ENCODE peak calls at places on chromosomes 13 and 19, in eight cellular contexts. One of them, this sample, is unnamed. For H3K4me1, the result is how much of the 10 kb centered on the place peaks cover.

GRCh38 chr19:49973987-49974386 is 13.0 kb upstream of the SIGLEC11 start:
- DNase-seq in iPS DF 6.9: no peak
- DNase-seq in hepatocyte: no peak
- DNase-seq in OCI-LY7: no peak
- DNase-seq in transverse colon: peak
- DNase-seq in psoas muscle: peak
- DNase-seq in SK-N-SH: no peak
- DNase-seq in kidney: no peak
- DNase-seq in this sample: no peak

GRCh38 chr19:2458054-2458453 is 1.3 kb upstream of the LMNB2 start:
- DNase-seq in psoas muscle: no peak
- DNase-seq in kidney: no peak
- DNase-seq in SK-N-SH: no peak
- DNase-seq in iPS DF 6.9: no peak
- DNase-seq in transverse colon: no peak
- DNase-seq in hepatocyte: no peak
- DNase-seq in OCI-LY7: no peak
- DNase-seq in this sample: no peak

GRCh38 chr13:113591750-113592149 is 7.2 kb downstream of the TFDP1 start:
- DNase-seq in hepatocyte: no peak
- DNase-seq in kidney: peak
- DNase-seq in OCI-LY7: no peak
- DNase-seq in SK-N-SH: peak
- DNase-seq in iPS DF 6.9: no peak
- DNase-seq in psoas muscle: peak
- DNase-seq in transverse colon: peak
- DNase-seq in this sample: no peak

GRCh38 chr13:108268713-108269112 is 805 bp upstream of the TNFSF13B start:
- DNase-seq in OCI-LY7: no peak
- DNase-seq in hepatocyte: no peak
- DNase-seq in kidney: no peak
- DNase-seq in psoas muscle: no peak
- DNase-seq in iPS DF 6.9: no peak
- DNase-seq in transverse colon: no peak
- DNase-seq in SK-N-SH: no peak
- DNase-seq in this sample: no peak

GRCh38 chr19:18636183-18636968 is 452 bp upstream of the KLHL26 start:
- DNase-seq in kidney: peak
- DNase-seq in psoas muscle: peak
- DNase-seq in SK-N-SH: peak
- DNase-seq in iPS DF 6.9: peak
- DNase-seq in hepatocyte: peak
- DNase-seq in OCI-LY7: peak
- DNase-seq in transverse colon: peak
- DNase-seq in this sample: peak

GRCh38 chr19:39969681-39970423 is 1.1 kb upstream of the PSMC4 start:
- DNase-seq in kidney: no peak
- DNase-seq in psoas muscle: no peak
- DNase-seq in OCI-LY7: no peak
- DNase-seq in transverse colon: no peak
- DNase-seq in iPS DF 6.9: no peak
- DNase-seq in hepatocyte: no peak
- DNase-seq in SK-N-SH: no peak
- DNase-seq in this sample: no peak

GRCh38 chr13:82947121-82948077 is 934.9 kb downstream of the SLITRK1 start:
- DNase-seq in psoas muscle: no peak
- DNase-seq in iPS DF 6.9: no peak
- DNase-seq in SK-N-SH: no peak
- DNase-seq in kidney: no peak
- DNase-seq in hepatocyte: no peak
- DNase-seq in OCI-LY7: no peak
- DNase-seq in transverse colon: no peak
- DNase-seq in this sample: no peak

GRCh38 chr13:72839831-72840426 is 58.0 kb downstream of the PIBF1 start:
- DNase-seq in kidney: no peak
- DNase-seq in iPS DF 6.9: peak
- DNase-seq in hepatocyte: peak
- DNase-seq in SK-N-SH: peak
- DNase-seq in transverse colon: peak
- DNase-seq in OCI-LY7: peak
- DNase-seq in psoas muscle: peak
- DNase-seq in this sample: peak

GRCh38 chr19:33022472-33023116 is 42.1 kb downstream of the RHPN2 start:
- DNase-seq in SK-N-SH: no peak
- DNase-seq in OCI-LY7: no peak
- DNase-seq in psoas muscle: no peak
- DNase-seq in iPS DF 6.9: peak
- DNase-seq in hepatocyte: no peak
- DNase-seq in kidney: no peak
- DNase-seq in transverse colon: no peak
- DNase-seq in this sample: no peak

GRCh38 chr13:21481359-21481758 is 22.3 kb upstream of the ZDHHC20 start:
- DNase-seq in transverse colon: no peak
- DNase-seq in psoas muscle: no peak
- DNase-seq in kidney: no peak
- DNase-seq in hepatocyte: no peak
- DNase-seq in SK-N-SH: peak
- DNase-seq in OCI-LY7: no peak
- DNase-seq in iPS DF 6.9: no peak
- DNase-seq in this sample: no peak

GRCh38 chr19:14405380-14405757 is 13.8 kb downstream of the DDX39A start:
- DNase-seq in OCI-LY7: no peak
- DNase-seq in transverse colon: no peak
- DNase-seq in iPS DF 6.9: no peak
- DNase-seq in kidney: no peak
- DNase-seq in psoas muscle: no peak
- DNase-seq in SK-N-SH: no peak
- DNase-seq in hepatocyte: no peak
- DNase-seq in this sample: no peak

GRCh38 chr19:1929051-1929742 is 11.8 kb upstream of the CSNK1G2 start:
- DNase-seq in iPS DF 6.9: no peak
- DNase-seq in OCI-LY7: peak
- DNase-seq in transverse colon: peak
- DNase-seq in psoas muscle: peak
- DNase-seq in SK-N-SH: peak
- DNase-seq in hepatocyte: peak
- DNase-seq in kidney: peak
- DNase-seq in this sample: peak

GRCh38 chr19:9958451-9958850 is 22.1 kb upstream of the OLFM2 start:
- DNase-seq in kidney: no peak
- DNase-seq in iPS DF 6.9: no peak
- DNase-seq in psoas muscle: no peak
- DNase-seq in SK-N-SH: no peak
- DNase-seq in OCI-LY7: no peak
- DNase-seq in transverse colon: no peak
- DNase-seq in hepatocyte: no peak
- DNase-seq in this sample: no peak

GRCh38 chr13:91664036-91664435 is 265.6 kb downstream of the GPC5 start:
- DNase-seq in kidney: no peak
- DNase-seq in psoas muscle: no peak
- DNase-seq in hepatocyte: no peak
- DNase-seq in iPS DF 6.9: no peak
- DNase-seq in OCI-LY7: no peak
- DNase-seq in SK-N-SH: peak
- DNase-seq in transverse colon: peak
- DNase-seq in this sample: no peak

GRCh38 chr19:42282810-42283247 is 13.8 kb downstream of the CIC start:
- DNase-seq in hepatocyte: no peak
- DNase-seq in psoas muscle: no peak
- DNase-seq in OCI-LY7: no peak
- DNase-seq in iPS DF 6.9: no peak
- DNase-seq in SK-N-SH: no peak
- DNase-seq in kidney: peak
- DNase-seq in transverse colon: no peak
- DNase-seq in this sample: no peak

GRCh38 chr19:42282036-42282762 is 13.1 kb downstream of the CIC start:
- DNase-seq in hepatocyte: peak
- DNase-seq in psoas muscle: peak
- DNase-seq in SK-N-SH: no peak
- DNase-seq in transverse colon: no peak
- DNase-seq in OCI-LY7: peak
- DNase-seq in kidney: peak
- DNase-seq in iPS DF 6.9: no peak
- DNase-seq in this sample: no peak

GRCh38 chr19:42284641-42285341 is 15.7 kb downstream of the CIC start:
- DNase-seq in hepatocyte: peak
- DNase-seq in kidney: peak
- DNase-seq in SK-N-SH: no peak
- DNase-seq in transverse colon: no peak
- DNase-seq in psoas muscle: peak
- DNase-seq in OCI-LY7: peak
- DNase-seq in iPS DF 6.9: no peak
- DNase-seq in this sample: no peak

GRCh38 chr19:42284066-42284501 is 15.0 kb downstream of the CIC start:
- DNase-seq in iPS DF 6.9: no peak
- DNase-seq in OCI-LY7: peak
- DNase-seq in SK-N-SH: peak
- DNase-seq in hepatocyte: peak
- DNase-seq in kidney: peak
- DNase-seq in psoas muscle: peak
- DNase-seq in transverse colon: peak
- DNase-seq in this sample: peak

DNA sequence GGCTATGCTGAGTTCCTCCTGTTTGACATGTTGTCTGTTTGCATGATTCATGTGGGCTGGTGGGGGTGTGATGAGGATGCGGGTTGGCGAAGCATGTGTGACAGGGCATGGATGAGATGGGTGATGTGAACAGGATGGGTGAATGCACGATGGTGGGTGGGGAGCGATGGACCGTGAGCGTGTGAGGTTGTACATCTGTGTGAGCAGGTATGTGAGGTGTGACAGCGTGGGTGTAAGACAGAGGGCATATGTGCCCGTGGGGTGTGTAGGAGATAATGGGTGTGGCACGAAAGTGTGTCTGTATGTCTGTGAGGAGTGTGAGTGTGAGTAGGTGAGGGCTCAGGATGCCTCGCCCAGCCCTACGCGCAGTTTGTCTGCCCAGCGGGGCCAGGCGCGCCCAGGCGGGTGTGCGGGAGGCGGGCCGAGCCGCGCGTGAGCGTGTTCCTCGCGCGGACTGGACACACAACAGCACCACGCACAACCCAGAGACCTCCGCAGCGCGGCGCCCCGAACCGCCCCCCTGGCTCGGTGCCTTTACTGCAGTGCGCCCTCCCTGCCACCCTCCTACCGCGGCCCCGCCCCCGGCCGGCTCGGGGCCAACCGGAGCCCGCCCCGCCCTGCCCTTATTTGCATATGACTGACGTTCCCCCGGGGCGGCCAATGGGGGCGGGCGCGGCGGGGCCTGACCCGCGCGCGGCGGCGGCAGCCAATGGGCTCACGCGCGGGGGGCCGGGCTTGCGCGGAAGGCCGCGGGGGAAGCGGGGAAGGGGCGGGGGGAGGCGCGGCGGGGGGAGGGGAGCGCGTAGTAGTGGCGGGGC is 14.4 kb downstream of the CIC start:
- DNase-seq in OCI-LY7: peak
- DNase-seq in transverse colon: peak
- DNase-seq in kidney: peak
- DNase-seq in SK-N-SH: peak
- DNase-seq in psoas muscle: peak
- DNase-seq in iPS DF 6.9: no peak
- DNase-seq in hepatocyte: peak
- DNase-seq in this sample: peak
- H3K4me1 ChIP-seq in OCI-LY7: half or more
- H3K4me1 ChIP-seq in transverse colon: half or more
- H3K4me1 ChIP-seq in kidney: half or more
- H3K4me1 ChIP-seq in SK-N-SH: under half
- H3K4me1 ChIP-seq in psoas muscle: half or more
- H3K4me1 ChIP-seq in iPS DF 6.9: under half
- H3K4me1 ChIP-seq in hepatocyte: half or more
- H3K4me1 ChIP-seq in this sample: under half

GRCh38 chr13:110411316-110412105 is 104.4 kb downstream of the COL4A2 start:
- DNase-seq in SK-N-SH: no peak
- DNase-seq in transverse colon: no peak
- DNase-seq in iPS DF 6.9: no peak
- DNase-seq in OCI-LY7: no peak
- DNase-seq in kidney: no peak
- DNase-seq in hepatocyte: no peak
- DNase-seq in psoas muscle: no peak
- DNase-seq in this sample: no peak
- H3K27ac ChIP-seq in SK-N-SH: peak
- H3K27ac ChIP-seq in transverse colon: peak
- H3K27ac ChIP-seq in iPS DF 6.9: no peak
- H3K27ac ChIP-seq in OCI-LY7: no peak
- H3K27ac ChIP-seq in kidney: peak
- H3K27ac ChIP-seq in hepatocyte: peak
- H3K27ac ChIP-seq in psoas muscle: peak
- H3K27ac ChIP-seq in this sample: peak

DNA sequence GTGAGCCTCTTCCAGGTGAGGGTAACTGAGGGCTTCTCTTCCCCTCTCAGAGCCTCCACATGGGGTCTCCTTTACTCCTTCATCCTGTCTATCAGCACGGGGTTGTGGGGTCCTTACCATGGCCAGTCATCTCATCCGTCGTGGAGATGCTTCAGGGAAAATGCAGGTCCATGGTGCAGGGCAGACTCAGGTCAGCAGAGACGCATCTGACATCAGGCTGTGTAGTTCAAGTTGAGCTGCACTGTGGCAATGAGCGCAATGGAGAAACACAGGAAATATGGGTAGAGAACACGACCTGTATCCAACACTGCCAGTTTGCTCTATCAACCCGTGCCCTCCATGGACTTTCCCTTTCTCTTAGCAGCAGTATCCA is 13.9 kb downstream of the LILRA5 start:
- DNase-seq in kidney: no peak
- DNase-seq in OCI-LY7: no peak
- DNase-seq in psoas muscle: no peak
- DNase-seq in iPS DF 6.9: no peak
- DNase-seq in hepatocyte: no peak
- DNase-seq in SK-N-SH: no peak
- DNase-seq in transverse colon: no peak
- DNase-seq in this sample: no peak
- H3K4me1 ChIP-seq in kidney: under half
- H3K4me1 ChIP-seq in OCI-LY7: under half
- H3K4me1 ChIP-seq in psoas muscle: under half
- H3K4me1 ChIP-seq in iPS DF 6.9: under half
- H3K4me1 ChIP-seq in hepatocyte: under half
- H3K4me1 ChIP-seq in SK-N-SH: under half
- H3K4me1 ChIP-seq in transverse colon: under half
- H3K4me1 ChIP-seq in this sample: under half

DNA sequence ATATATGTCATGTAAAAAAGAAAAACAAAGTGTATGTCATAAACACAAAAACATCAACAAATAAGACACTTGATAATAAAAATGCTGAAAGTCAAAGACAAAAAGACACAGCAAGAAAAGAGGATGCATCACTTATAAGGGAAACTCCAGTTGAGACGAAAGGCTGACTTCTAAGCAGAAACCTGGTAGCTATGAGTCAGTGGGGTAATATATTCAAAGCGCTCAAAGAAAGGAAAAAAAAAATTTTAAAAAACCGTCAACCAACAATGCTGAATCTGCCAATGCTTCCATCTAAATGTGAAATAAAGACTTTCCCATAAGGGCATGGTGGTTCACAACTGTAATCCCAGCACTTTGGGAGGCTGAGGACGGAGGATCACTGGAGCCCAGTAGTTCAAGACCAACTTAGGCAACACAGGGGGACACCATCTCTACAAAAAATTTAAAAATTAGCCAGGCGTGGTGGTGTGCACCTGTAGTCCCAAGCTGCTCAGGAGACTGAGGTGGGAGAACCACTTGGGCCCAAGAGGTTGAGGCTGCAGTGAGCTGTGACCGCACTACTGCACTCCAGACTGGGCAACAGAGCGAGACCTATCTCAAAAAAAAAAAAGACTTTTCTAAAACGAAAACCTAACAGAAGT is 24.0 kb downstream of the USP12 start:
- DNase-seq in kidney: no peak
- DNase-seq in OCI-LY7: peak
- DNase-seq in transverse colon: no peak
- DNase-seq in iPS DF 6.9: no peak
- DNase-seq in SK-N-SH: no peak
- DNase-seq in hepatocyte: no peak
- DNase-seq in psoas muscle: no peak
- DNase-seq in this sample: no peak
- H3K27ac ChIP-seq in kidney: no peak
- H3K27ac ChIP-seq in OCI-LY7: no peak
- H3K27ac ChIP-seq in transverse colon: no peak
- H3K27ac ChIP-seq in iPS DF 6.9: no peak
- H3K27ac ChIP-seq in SK-N-SH: no peak
- H3K27ac ChIP-seq in hepatocyte: no peak
- H3K27ac ChIP-seq in psoas muscle: no peak
- H3K27ac ChIP-seq in this sample: no peak

This sample was measured in cardiac muscle cell.